ENCODE peak calls at places on chromosomes 12 and 14, in six cellular contexts. Y, F, B, T, V and J are unnamed samples.

GRCh38 chr12:75257510-75257909 is 47.9 kb upstream of the KCNC2 start:
- DNase-seq in Y (no peak), F (no peak), B (no peak), T (no peak), V (no peak), J (no peak)

GRCh38 chr12:54624316-54625279 is 10.1 kb downstream of the LACRT start:
- DNase-seq in Y (no peak), F (no peak), B (no peak), T (no peak), V (no peak), J (no peak)

GRCh38 chr14:84708865-84709264 is 821.1 kb upstream of the FLRT2 start:
- DNase-seq in Y (no peak), F (no peak), B (no peak), T (no peak), V (no peak), J (no peak)

GRCh38 chr12:104750061-104750460 is 208.0 kb downstream of the SLC41A2 start:
- DNase-seq in Y (no peak), F (peak), B (no peak), T (no peak), V (peak), J (no peak)

GRCh38 chr12:112480931-112481330 is 62.2 kb downstream of the PTPN11 start:
- DNase-seq in Y (no peak), F (no peak), B (no peak), T (peak), V (no peak), J (no peak)

GRCh38 chr12:124456652-124457152 is 110.7 kb downstream of the NCOR2 start:
- DNase-seq in Y (no peak), F (no peak), B (no peak), T (no peak), V (no peak), J (no peak)

GRCh38 chr14:94109915-94110250 is 653 bp upstream of the IFI27 start:
- DNase-seq in Y (no peak), F (no peak), B (no peak), T (no peak), V (no peak), J (no peak)

GRCh38 chr14:20603813-20604212 is 12.6 kb upstream of the RNASE12 start:
- DNase-seq in Y (no peak), F (no peak), B (no peak), T (no peak), V (no peak), J (no peak)

GRCh38 chr14:102757646-102758045 is 19.6 kb upstream of the TRAF3 start:
- DNase-seq in Y (no peak), F (no peak), B (no peak), T (no peak), V (no peak), J (no peak)